ENCODE peak calls at places on chromosome 19, in five cellular contexts. G is K562, E is H1, N is HCT116, C is HepG2. T is an unnamed sample.

GRCh38 chr19:31132753-31133110 is 216.5 kb downstream of the TSHZ3 start:
- DNase-seq in G (no peak), E (no peak), N (no peak), C (no peak), T (no peak)

GRCh38 chr19:46924874-46925547 is 64.2 kb downstream of the ARHGAP35 start:
- DNase-seq in G (peak; percentile 55), E (no peak), N (no peak), C (no peak), T (peak; percentile 94)

GRCh38 chr19:46265217-46265828 is 31.5 kb upstream of the HIF3A start:
- DNase-seq in G (peak; percentile 71), E (peak; percentile 79), N (peak; percentile 77), C (peak; percentile 70), T (peak; percentile 79)

GRCh38 chr19:867301-867793 is 7.9 kb downstream of the CFD start:
- DNase-seq in G (no peak), E (no peak), N (no peak), C (no peak), T (no peak)

GRCh38 chr19:32691952-32692726 is 518 bp downstream of the NUDT19 start:
- DNase-seq in G (peak; percentile 65), E (no peak), N (no peak), C (no peak), T (no peak)

GRCh38 chr19:30848626-30849322 is 476.6 kb downstream of the ZNF536 start:
- DNase-seq in G (no peak), E (no peak), N (no peak), C (no peak), T (no peak)

GRCh38 chr19:45275370-45275971 is 24.4 kb downstream of the MARK4 start:
- DNase-seq in G (no peak), E (no peak), N (no peak), C (no peak), T (no peak)

GRCh38 chr19:31825134-31826094 is 476.2 kb upstream of the TSHZ3 start:
- DNase-seq in G (no peak), E (no peak), N (no peak), C (no peak), T (no peak)

GRCh38 chr19:14383898-14384669 is 2.8 kb downstream of the ADGRE5 start:
- DNase-seq in G (peak; percentile 65), E (no peak), N (no peak), C (no peak), T (no peak)

GRCh38 chr19:54535601-54536000 is 33.0 kb downstream of the LAIR2 start:
- DNase-seq in G (no peak), E (no peak), N (no peak), C (no peak), T (no peak)

GRCh38 chr19:48868196-48868886 is at the start of gene PLEKHA4:
- DNase-seq in G (peak; percentile 64), E (no peak), N (no peak), C (no peak), T (no peak)

GRCh38 chr19:2952953-2953481 is 8.2 kb upstream of the ZNF77 start:
- DNase-seq in G (no peak), E (no peak), N (no peak), C (peak; percentile 37), T (peak; percentile 36)

GRCh38 chr19:33241530-33242101 is 16.0 kb upstream of the SLC7A10 start:
- DNase-seq in G (peak; percentile 60), E (no peak), N (no peak), C (no peak), T (peak; percentile 20)

GRCh38 chr19:35114656-35115537 is 726 bp upstream of the FXYD3 start:
- DNase-seq in G (peak; percentile 84), E (peak; percentile 73), N (peak; percentile 51), C (peak; percentile 43), T (peak; percentile 64)

GRCh38 chr19:46201413-46202310 is 27.9 kb upstream of the IGFL1 start:
- DNase-seq in G (no peak), E (no peak), N (no peak), C (no peak), T (no peak)

GRCh38 chr19:54158812-54159351 is 639 bp downstream of the LENG1 start:
- DNase-seq in G (no peak), E (no peak), N (no peak), C (no peak), T (no peak)

GRCh38 chr19:48556163-48556562 is 4.2 kb downstream of the SULT2B1 start:
- DNase-seq in G (no peak), E (no peak), N (no peak), C (peak; percentile 75), T (no peak)

GRCh38 chr19:50380767-50381166 is 3.4 kb upstream of the POLD1 start:
- DNase-seq in G (peak; percentile 6), E (no peak), N (no peak), C (no peak), T (no peak)
- TF ChIP-seq JUND in G (no peak), E (no peak), N (no peak), C (no peak), T (no peak)

GRCh38 chr19:7944177-7944761 is 803 bp upstream of the TIMM44 start:
- DNase-seq in G (peak; percentile 71), E (peak; percentile 63), N (peak; percentile 85), C (peak; percentile 86), T (peak; percentile 90)
- TF ChIP-seq JUND in G (no peak), E (no peak), N (no peak), C (no peak), T (no peak)

DNA sequence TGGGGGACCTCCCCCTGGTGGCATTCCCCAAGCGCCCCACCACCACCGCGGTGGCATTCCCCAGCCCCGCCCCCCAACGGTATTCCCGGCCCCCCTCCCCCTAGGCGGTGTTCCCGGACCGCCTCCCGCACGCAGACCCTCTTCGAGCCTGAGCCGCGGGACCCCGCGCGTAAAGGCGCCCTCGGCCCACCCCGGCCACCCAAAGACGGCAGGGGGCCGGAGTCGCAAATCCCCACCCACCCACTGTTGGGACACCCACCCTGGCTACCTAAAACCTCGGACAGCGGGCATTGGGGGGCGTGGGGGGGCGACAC is 22.4 kb downstream of the OLFM2 start:
- DNase-seq in G (peak; percentile 66), E (no peak), N (no peak), C (no peak), T (no peak)
- TF ChIP-seq JUND in G (no peak), E (no peak), N (no peak), C (no peak), T (no peak)

GRCh38 chr19:29598496-29598895 is 7.6 kb upstream of the POP4 start:
- DNase-seq in G (no peak), E (no peak), N (no peak), C (no peak), T (no peak)

GRCh38 chr19:29605653-29606419 is at the start of gene POP4:
- DNase-seq in G (peak; percentile 98), E (peak; percentile 84), N (peak; percentile 91), C (peak; percentile 90), T (peak; percentile 93)

GRCh38 chr19:29598036-29598435 is 8.0 kb upstream of the POP4 start:
- DNase-seq in G (no peak), E (no peak), N (no peak), C (no peak), T (no peak)

GRCh38 chr19:29606420-29606747 is 301 bp downstream of the POP4 start:
- DNase-seq in G (no peak), E (no peak), N (no peak), C (no peak), T (no peak)

GRCh38 chr19:29603308-29603707 is 2.8 kb upstream of the POP4 start:
- DNase-seq in G (no peak), E (no peak), N (no peak), C (no peak), T (no peak)
- TF ChIP-seq JUND in G (no peak), E (no peak), N (no peak), C (no peak), T (no peak)

GRCh38 chr19:18949858-18950257 is 8.8 kb upstream of the HOMER3 start:
- DNase-seq in G (no peak), E (no peak), N (no peak), C (no peak), T (no peak)
- TF ChIP-seq JUND in G (no peak), E (no peak), N (no peak), C (no peak), T (no peak)

GRCh38 chr19:4278010-4278409 is 1.1 kb upstream of the SHD start:
- DNase-seq in G (no peak), E (no peak), N (no peak), C (no peak), T (no peak)

GRCh38 chr19:4278460-4278901 is 585 bp upstream of the SHD start:
- DNase-seq in G (no peak), E (no peak), N (no peak), C (no peak), T (no peak)

GRCh38 chr19:4278926-4279529 is at the start of gene SHD:
- DNase-seq in G (peak; percentile 65), E (no peak), N (no peak), C (no peak), T (no peak)

GRCh38 chr19:4277051-4277700 is 1.9 kb upstream of the SHD start:
- DNase-seq in G (peak; percentile 39), E (no peak), N (no peak), C (no peak), T (no peak)

DNA sequence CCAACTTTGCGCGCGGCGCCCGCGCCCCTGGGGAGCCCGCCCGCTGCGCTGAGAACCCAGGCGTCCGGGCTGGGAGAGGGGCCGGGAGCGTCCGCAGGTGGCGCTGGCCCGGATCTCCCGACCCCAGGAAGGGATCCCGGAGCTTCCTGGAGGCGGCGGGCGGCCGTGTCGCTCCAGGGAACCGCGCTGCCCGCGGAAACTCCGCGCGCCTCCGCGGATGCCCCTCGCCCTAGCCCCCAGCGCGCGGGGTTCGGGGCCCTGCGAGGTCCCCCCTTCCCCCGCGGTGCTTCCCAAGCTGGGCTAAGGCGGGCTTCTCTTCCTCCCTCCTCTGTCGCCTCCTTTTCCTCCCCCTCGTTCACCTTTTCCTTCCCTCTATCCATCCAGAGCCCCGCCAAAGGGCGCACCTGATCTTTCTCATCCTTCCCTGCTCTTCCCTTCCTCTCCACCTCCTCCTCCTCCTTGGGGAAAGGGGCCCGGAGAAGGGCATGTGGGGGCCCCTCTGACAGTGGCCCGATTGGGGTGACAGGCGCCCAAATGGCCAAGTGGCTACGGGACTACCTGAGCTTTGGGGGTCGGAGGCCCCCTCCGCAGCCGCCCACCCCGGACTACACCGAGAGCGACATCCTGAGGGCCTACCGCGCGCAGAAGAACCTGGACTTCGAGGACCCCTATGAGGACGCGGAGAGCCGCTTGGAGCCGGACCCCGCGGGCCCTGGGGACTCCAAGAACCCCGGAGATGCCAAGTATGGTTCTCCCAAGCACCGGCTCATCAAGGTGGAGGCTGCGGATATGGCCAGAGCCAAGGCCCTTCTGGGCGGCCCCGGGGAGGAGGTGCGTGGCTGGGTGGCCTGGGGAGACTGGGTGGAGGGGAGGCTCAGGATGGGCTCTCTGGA is 710 bp downstream of the SHD start:
- DNase-seq in G (no peak), E (no peak), N (no peak), C (no peak), T (no peak)
- TF ChIP-seq JUND in G (no peak), E (no peak), N (no peak), C (no peak), T (no peak)

T was measured in T47D.